ENCODE peak calls at places on chromosomes 16 and 17, in seven cellular contexts. Q is CD8-positive, alpha-beta T cell; J is dorsolateral prefrontal cortex; Z is IMR-90; B is AG10803; S is cardiac fibroblast; T is GM23338. M is an unnamed sample.

GRCh38 chr16:87064731-87065720 is 252.2 kb downstream of the C16orf95 start:
- DNase-seq in Q (no peak), J (no peak), Z (no peak), B (no peak), S (no peak), T (no peak), M (no peak)

GRCh38 chr17:68057531-68057952 is 22.0 kb downstream of the KPNA2 start:
- DNase-seq in Q (peak), J (no peak), Z (peak), B (peak), S (peak), T (peak), M (no peak)

GRCh38 chr17:27276653-27277156 is 17.2 kb upstream of the WSB1 start:
- DNase-seq in Q (no peak), J (no peak), Z (peak), B (no peak), S (peak), T (peak), M (no peak)

GRCh38 chr16:12111223-12111622 is 134.7 kb downstream of the SNX29 start:
- DNase-seq in Q (no peak), J (no peak), Z (no peak), B (no peak), S (no peak), T (no peak), M (no peak)

GRCh38 chr17:2343421-2343820 is 6.1 kb downstream of the SGSM2 start:
- DNase-seq in Q (no peak), J (no peak), Z (no peak), B (no peak), S (no peak), T (no peak), M (no peak)

GRCh38 chr17:60139438-60140285 is 10.1 kb upstream of the CA4 start:
- DNase-seq in Q (peak), J (peak), Z (peak), B (peak), S (peak), T (peak), M (no peak)

GRCh38 chr16:58501242-58502131 is 1.5 kb downstream of the NDRG4 start:
- DNase-seq in Q (no peak), J (peak), Z (no peak), B (no peak), S (no peak), T (peak), M (no peak)

GRCh38 chr16:85625053-85625452 is 11.9 kb downstream of the GSE1 start:
- DNase-seq in Q (no peak), J (no peak), Z (no peak), B (no peak), S (no peak), T (no peak), M (no peak)

GRCh38 chr17:81427446-81428120 is 32.3 kb downstream of the BAHCC1 start:
- DNase-seq in Q (no peak), J (peak), Z (no peak), B (no peak), S (no peak), T (no peak), M (no peak)

GRCh38 chr16:87744750-87745514 is 20.9 kb downstream of the KLHDC4 start:
- DNase-seq in Q (no peak), J (no peak), Z (no peak), B (no peak), S (no peak), T (no peak), M (no peak)

GRCh38 chr17:76793775-76794174 is 55.9 kb downstream of the MFSD11 start:
- DNase-seq in Q (no peak), J (no peak), Z (peak), B (peak), S (peak), T (peak), M (no peak)

GRCh38 chr17:34167359-34167758 is 87.7 kb upstream of the CCL2 start:
- DNase-seq in Q (no peak), J (no peak), Z (peak), B (no peak), S (peak), T (no peak), M (no peak)

GRCh38 chr16:10817514-10817913 is 1.1 kb downstream of the TVP23A start:
- DNase-seq in Q (no peak), J (no peak), Z (no peak), B (no peak), S (no peak), T (no peak), M (no peak)

GRCh38 chr16:4904108-4904941 is 32.6 kb downstream of the PPL start:
- DNase-seq in Q (no peak), J (no peak), Z (no peak), B (no peak), S (no peak), T (no peak), M (no peak)

GRCh38 chr16:66681676-66682075 is 14.9 kb downstream of the CMTM4 start:
- DNase-seq in Q (no peak), J (no peak), Z (no peak), B (no peak), S (no peak), T (no peak), M (no peak)

GRCh38 chr17:4147751-4148310 is 4.8 kb downstream of the CYB5D2 start:
- DNase-seq in Q (no peak), J (no peak), Z (peak), B (peak), S (no peak), T (no peak), M (no peak)

GRCh38 chr16:52861614-52862022 is 191.1 kb downstream of the CHD9NB start:
- DNase-seq in Q (no peak), J (no peak), Z (no peak), B (no peak), S (peak), T (peak), M (no peak)

GRCh38 chr17:48912476-48912875 is 4.3 kb downstream of the UBE2Z start:
- DNase-seq in Q (no peak), J (no peak), Z (no peak), B (no peak), S (no peak), T (no peak), M (no peak)

GRCh38 chr17:6427284-6427781 is 7.6 kb downstream of the AIPL1 start:
- DNase-seq in Q (no peak), J (no peak), Z (peak), B (peak), S (peak), T (no peak), M (peak)

GRCh38 chr17:64240741-64241347 is 22.2 kb downstream of the TEX2 start:
- DNase-seq in Q (no peak), J (no peak), Z (peak), B (peak), S (peak), T (no peak), M (peak)

GRCh38 chr16:73713817-73714495 is 582.7 kb upstream of the PSMD7 start:
- DNase-seq in Q (no peak), J (no peak), Z (peak), B (peak), S (peak), T (peak), M (peak)

GRCh38 chr17:2391597-2392251 is 9.1 kb downstream of the MNT start:
- DNase-seq in Q (no peak), J (no peak), Z (no peak), B (no peak), S (no peak), T (no peak), M (no peak)

GRCh38 chr17:28746611-28747045 is 2.8 kb downstream of the TRAF4 start:
- DNase-seq in Q (no peak), J (peak), Z (no peak), B (no peak), S (no peak), T (peak), M (no peak)

GRCh38 chr16:48501516-48502377 is 108.2 kb downstream of the N4BP1 start:
- DNase-seq in Q (no peak), J (no peak), Z (no peak), B (no peak), S (peak), T (no peak), M (no peak)

GRCh38 chr17:79205688-79206205 is 131.1 kb downstream of the ENGASE start:
- DNase-seq in Q (no peak), J (no peak), Z (no peak), B (peak), S (no peak), T (no peak), M (no peak)

GRCh38 chr16:48366165-48367093 is 18.8 kb downstream of the SIAH1 start:
- DNase-seq in Q (peak), J (no peak), Z (peak), B (peak), S (peak), T (peak), M (peak)

GRCh38 chr17:39306509-39307212 is 80.9 kb upstream of the STAC2 start:
- DNase-seq in Q (no peak), J (no peak), Z (peak), B (peak), S (peak), T (no peak), M (no peak)

GRCh38 chr16:59707441-59707840 is 973.3 kb upstream of the GOT2 start:
- DNase-seq in Q (no peak), J (no peak), Z (no peak), B (no peak), S (no peak), T (no peak), M (no peak)

GRCh38 chr17:59506907-59507726 is 58.3 kb upstream of the DHX40 start:
- DNase-seq in Q (no peak), J (no peak), Z (peak), B (peak), S (peak), T (no peak), M (no peak)

GRCh38 chr17:64565563-64565962 is 58.8 kb downstream of the CEP95 start:
- DNase-seq in Q (no peak), J (no peak), Z (no peak), B (peak), S (peak), T (no peak), M (no peak)

GRCh38 chr16:28933176-28933575 is 1.4 kb downstream of the CD19 start:
- DNase-seq in Q (no peak), J (no peak), Z (no peak), B (no peak), S (no peak), T (no peak), M (no peak)

GRCh38 chr16:49489686-49490320 is 116.2 kb downstream of the C16orf78 start:
- DNase-seq in Q (no peak), J (no peak), Z (no peak), B (no peak), S (no peak), T (no peak), M (no peak)

GRCh38 chr16:86396918-86397317 is 113.4 kb upstream of the FOXF1 start:
- DNase-seq in Q (no peak), J (no peak), Z (peak), B (peak), S (peak), T (no peak), M (peak)

GRCh38 chr16:52114414-52114813 is 432.5 kb downstream of the TOX3 start:
- DNase-seq in Q (no peak), J (no peak), Z (no peak), B (no peak), S (no peak), T (peak), M (no peak)

GRCh38 chr17:42720996-42721583 is 23.8 kb downstream of the EZH1 start:
- DNase-seq in Q (no peak), J (no peak), Z (peak), B (peak), S (peak), T (peak), M (peak)

GRCh38 chr17:7575481-7575883 is 4.0 kb upstream of the CD68 start:
- DNase-seq in Q (no peak), J (no peak), Z (no peak), B (no peak), S (no peak), T (no peak), M (no peak)

GRCh38 chr16:49376206-49376605 is 2.6 kb downstream of the C16orf78 start:
- DNase-seq in Q (no peak), J (no peak), Z (no peak), B (no peak), S (no peak), T (no peak), M (no peak)

GRCh38 chr16:23836404-23837291 is 865 bp downstream of the PRKCB start:
- DNase-seq in Q (peak), J (peak), Z (no peak), B (no peak), S (no peak), T (peak), M (no peak)
- TF ChIP-seq CTCF in Q (peak), J (peak), Z (no peak), B (no peak), S (no peak), T (peak), M (no peak)

DNA sequence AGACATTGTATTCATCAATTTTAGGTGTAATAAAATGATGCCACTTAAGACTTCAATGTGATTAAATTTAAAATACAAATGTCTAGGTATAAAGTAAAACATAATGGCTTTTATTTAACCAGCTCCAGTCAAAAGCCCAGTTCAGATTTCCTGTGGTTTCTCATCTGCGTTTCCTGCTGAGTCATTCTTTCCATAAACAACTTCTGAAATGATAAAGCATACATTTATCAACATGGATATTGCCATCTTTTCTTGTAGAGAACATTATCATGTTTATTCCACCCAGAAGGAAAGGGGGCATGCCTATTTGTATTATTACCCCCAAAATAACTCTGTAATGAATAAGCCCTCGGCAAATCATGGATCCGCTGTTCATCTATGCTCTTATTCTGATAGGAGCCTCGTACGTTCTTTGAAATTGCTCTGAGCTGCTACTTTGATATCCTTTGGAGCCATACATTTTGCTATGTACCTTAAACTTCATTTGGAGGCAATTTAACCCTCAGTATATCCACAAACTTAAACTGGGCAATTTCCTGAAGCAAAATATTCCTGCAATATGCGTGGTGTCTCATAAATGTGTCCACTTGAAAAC is 28.3 kb downstream of the HSBP1 start:
- DNase-seq in Q (no peak), J (no peak), Z (peak), B (peak), S (peak), T (no peak), M (peak)
- H3K4me3 ChIP-seq in Q (no peak), J (no peak), Z (no peak), B (no peak), S (no peak), T (no peak), M (no peak)

GRCh38 chr16:89170346-89171215 is 967 bp upstream of the CDH15 start:
- DNase-seq in Q (no peak), J (no peak), Z (no peak), B (no peak), S (no peak), T (peak), M (no peak)
- TF ChIP-seq CTCF in Q (no peak), J (no peak), Z (no peak), B (no peak), S (no peak), T (peak), M (no peak)

DNA sequence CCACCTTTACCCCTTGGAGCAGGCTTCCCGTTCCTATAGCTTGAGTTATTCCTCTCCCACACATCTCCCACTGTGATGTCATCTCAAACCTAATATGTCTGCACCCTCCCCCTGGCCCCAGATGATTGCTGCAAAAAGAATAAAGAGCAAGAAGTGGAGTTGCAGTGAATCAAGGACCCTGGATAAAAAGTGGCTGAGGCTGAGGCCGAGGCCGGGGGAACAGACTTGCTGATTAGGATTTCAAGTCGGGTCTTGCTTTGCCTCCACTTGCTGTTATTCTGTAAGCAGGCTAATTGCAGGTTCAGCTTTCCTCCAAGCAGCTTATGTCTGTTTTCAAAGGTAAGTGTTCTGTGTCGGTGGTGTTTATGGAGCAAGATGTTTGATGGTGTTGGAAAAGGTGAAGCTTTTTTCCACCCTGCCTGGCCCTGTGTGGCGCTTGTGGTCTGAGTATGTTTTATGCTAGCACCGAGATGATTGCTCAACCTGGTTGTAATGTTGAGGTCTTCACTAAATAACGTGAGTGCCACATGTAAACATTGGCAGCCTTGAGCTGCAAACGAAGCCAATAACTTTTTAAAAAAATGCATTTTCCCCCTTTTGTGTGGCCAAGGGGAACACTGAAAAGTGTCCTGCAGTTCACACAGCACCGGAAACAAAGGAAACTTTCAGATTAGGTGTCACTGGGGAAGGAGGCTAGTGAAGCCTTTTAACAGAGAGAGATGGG is 15.4 kb downstream of the HS3ST3B1 start:
- DNase-seq in Q (no peak), J (no peak), Z (peak), B (peak), S (no peak), T (no peak), M (no peak)
- H3K4me3 ChIP-seq in Q (no peak), J (no peak), Z (no peak), B (no peak), S (no peak), T (no peak), M (no peak)

GRCh38 chr17:19867094-19867653 is 562 bp downstream of the ULK2 start:
- DNase-seq in Q (peak), J (peak), Z (peak), B (peak), S (peak), T (peak), M (peak)
- TF ChIP-seq CTCF in Q (peak), J (peak), Z (peak), B (peak), S (peak), T (peak), M (peak)

M was measured in AG09309.